ENCODE peak calls at places on chromosomes 4 and X, in five cellular contexts. Q is A549, I is K562, H is SK-N-SH, V is HepG2. R is an unnamed sample.

GRCh38 chr4:150411527-150411926 is 170.4 kb upstream of the MAB21L2 start:
- DNase-seq in Q (no peak), V (no peak), I (no peak), H (peak; percentile 60), R (no peak)

GRCh38 chrX:67436867-67437266 is 107.0 kb upstream of the AR start:
- DNase-seq in I (no peak), H (no peak), Q (no peak), V (no peak), R (no peak)

GRCh38 chr4:89531932-89532640 is 224.5 kb upstream of the GPRIN3 start:
- DNase-seq in H (no peak), I (no peak), Q (no peak), V (no peak), R (no peak)

GRCh38 chr4:126738926-126739325 is 893.8 kb upstream of the INTU start:
- DNase-seq in Q (no peak), V (no peak), H (no peak), I (no peak), R (no peak)

GRCh38 chr4:17812125-17812524 is 1.3 kb downstream of the NCAPG start:
- DNase-seq in I (no peak), H (no peak), Q (no peak), V (no peak), R (no peak)

GRCh38 chrX:28246675-28247074 is 265.4 kb upstream of the DCAF8L1 start:
- DNase-seq in H (no peak), V (no peak), I (no peak), Q (no peak), R (no peak)

GRCh38 chr4:165381821-165382373 is 3.1 kb downstream of the CPE start:
- DNase-seq in V (no peak), Q (no peak), I (no peak), H (no peak), R (no peak)

GRCh38 chrX:112961981-112962380 is 121.3 kb upstream of the AMOT start:
- DNase-seq in Q (no peak), V (no peak), I (no peak), H (no peak), R (no peak)

GRCh38 chrX:3440981-3441380 is 94.5 kb upstream of the MXRA5 start:
- DNase-seq in V (no peak), H (no peak), I (no peak), Q (no peak), R (no peak)

GRCh38 chr4:20618010-20618409 is 82.2 kb upstream of the PACRGL start:
- DNase-seq in H (no peak), Q (no peak), V (no peak), I (no peak), R (no peak)
- TF ChIP-seq MAX in H (no peak), Q (no peak), V (no peak), I (no peak), R (no peak)

GRCh38 chr4:186726440-186727148 is 2.9 kb upstream of the FAT1 start:
- DNase-seq in I (peak; percentile 85), Q (peak; percentile 81), H (peak; percentile 75), V (peak; percentile 63), R (no peak)

GRCh38 chr4:186724048-186724860 is 598 bp upstream of the FAT1 start:
- DNase-seq in I (peak; percentile 40), V (no peak), H (peak; percentile 60), Q (peak; percentile 39), R (no peak)

GRCh38 chr4:186726150-186726439 is 2.4 kb upstream of the FAT1 start:
- DNase-seq in I (no peak), Q (no peak), V (no peak), H (no peak), R (no peak)

GRCh38 chr4:186724861-186725419 is 1.3 kb upstream of the FAT1 start:
- DNase-seq in Q (peak; percentile 45), V (no peak), H (no peak), I (no peak), R (no peak)

DNA sequence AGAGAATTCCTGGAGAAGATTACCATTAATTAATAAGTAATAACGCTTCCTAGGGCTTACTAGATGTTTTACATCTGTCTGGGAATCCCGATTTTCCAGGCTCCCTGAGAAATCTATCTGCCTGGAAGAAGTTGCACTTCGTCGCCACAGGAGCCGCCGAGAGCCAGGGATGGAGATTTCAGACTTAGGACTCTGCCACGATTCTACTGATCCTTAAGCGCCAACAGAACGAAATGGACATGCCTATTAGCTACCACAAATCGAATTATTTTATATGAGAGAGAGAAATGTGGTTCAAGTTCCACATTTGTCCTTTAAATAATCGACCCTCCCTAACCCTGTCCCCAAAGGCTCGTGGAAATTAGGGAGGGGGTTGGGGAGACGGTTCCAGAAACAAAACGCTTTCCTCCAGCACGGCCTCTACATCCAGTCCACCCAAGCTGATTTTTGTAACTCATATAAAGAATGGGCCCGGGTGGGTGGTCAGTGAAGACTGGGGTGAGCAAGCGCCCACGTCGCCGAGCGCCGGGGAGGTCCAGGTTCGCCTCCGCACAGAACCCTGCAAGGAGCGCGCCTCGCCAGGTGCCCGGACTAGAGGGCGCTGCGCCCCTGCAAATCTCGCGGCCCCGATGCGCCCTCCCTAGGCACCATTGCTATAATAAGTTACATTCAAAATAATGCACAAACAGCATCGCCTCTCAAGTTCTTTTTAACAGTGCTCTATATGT is 1.9 kb upstream of the FAT1 start:
- DNase-seq in I (peak; percentile 59), V (peak; percentile 68), Q (peak; percentile 86), H (peak; percentile 76), R (no peak)
- TF ChIP-seq CHD2 in I (no peak), V (no peak), Q (no peak), H (no peak), R (no peak)

GRCh38 chrX:118630843-118631242 is 96.6 kb upstream of the IL13RA1 start:
- DNase-seq in V (no peak), I (no peak), Q (no peak), H (no peak), R (no peak)
- TF ChIP-seq MAX in V (no peak), I (no peak), Q (no peak), H (no peak), R (no peak)

DNA sequence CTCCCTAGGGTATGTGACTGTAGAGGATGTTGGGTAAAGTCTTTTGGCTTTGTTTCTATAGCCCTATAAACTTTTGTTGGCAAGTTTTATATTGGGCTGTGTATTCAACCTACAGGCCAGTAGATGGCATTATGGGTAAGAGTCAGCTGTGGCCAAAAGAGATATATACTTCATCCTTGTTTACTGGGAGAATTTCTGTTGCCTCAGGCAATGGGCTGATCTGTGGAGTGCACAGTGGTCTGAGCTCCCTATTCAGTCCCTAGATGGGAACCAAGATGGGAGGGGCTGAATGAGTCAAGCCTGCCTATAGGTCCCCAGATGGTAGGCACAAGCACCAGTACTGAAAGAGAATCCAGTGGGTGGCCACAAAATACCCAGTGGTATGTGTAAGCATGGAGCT is 580.6 kb downstream of the EPHA5 start:
- DNase-seq in Q (peak; percentile 1), I (no peak), H (no peak), V (no peak), R (no peak)
- TF ChIP-seq CHD2 in Q (no peak), I (no peak), H (no peak), V (no peak), R (no peak)

GRCh38 chr4:25399502-25399901 is 22.4 kb downstream of the ANAPC4 start:
- DNase-seq in Q (no peak), I (no peak), V (no peak), H (no peak), R (no peak)
- TF ChIP-seq MAX in Q (no peak), I (no peak), V (no peak), H (no peak), R (no peak)

DNA sequence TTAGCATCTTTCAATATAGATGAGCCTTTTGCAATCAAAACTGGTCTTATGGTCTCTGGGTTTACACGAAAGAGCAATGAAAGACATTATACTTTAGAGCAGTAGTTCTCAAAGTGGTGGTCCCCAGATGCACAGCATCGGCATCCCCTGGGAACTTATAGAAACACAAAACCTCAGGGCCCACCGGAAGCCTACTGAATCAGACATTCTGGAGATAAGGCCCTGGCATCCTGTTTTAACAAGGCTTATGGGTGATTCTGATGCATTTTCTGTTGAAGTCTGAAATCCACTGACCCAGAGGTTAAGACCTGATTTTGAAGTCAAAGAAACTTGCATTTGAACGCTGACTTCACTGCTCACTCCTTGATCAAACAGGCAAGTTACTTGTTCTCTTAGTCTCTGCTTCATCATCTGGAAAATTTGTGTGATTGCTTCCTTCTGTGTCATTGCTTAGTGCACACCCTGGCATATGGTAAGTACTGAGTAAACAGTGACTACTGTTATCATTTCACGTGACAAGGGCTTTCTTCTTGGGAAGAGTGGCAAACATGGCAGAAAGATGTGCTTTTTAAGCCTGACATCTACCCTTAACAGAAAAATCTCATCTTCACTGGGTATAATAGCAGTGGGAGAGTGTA is 14.5 kb downstream of the CHRNA9 start:
- DNase-seq in V (no peak), H (no peak), Q (peak; percentile 45), I (no peak), R (no peak)
- TF ChIP-seq CHD2 in V (no peak), H (no peak), Q (no peak), I (no peak), R (no peak)

DNA sequence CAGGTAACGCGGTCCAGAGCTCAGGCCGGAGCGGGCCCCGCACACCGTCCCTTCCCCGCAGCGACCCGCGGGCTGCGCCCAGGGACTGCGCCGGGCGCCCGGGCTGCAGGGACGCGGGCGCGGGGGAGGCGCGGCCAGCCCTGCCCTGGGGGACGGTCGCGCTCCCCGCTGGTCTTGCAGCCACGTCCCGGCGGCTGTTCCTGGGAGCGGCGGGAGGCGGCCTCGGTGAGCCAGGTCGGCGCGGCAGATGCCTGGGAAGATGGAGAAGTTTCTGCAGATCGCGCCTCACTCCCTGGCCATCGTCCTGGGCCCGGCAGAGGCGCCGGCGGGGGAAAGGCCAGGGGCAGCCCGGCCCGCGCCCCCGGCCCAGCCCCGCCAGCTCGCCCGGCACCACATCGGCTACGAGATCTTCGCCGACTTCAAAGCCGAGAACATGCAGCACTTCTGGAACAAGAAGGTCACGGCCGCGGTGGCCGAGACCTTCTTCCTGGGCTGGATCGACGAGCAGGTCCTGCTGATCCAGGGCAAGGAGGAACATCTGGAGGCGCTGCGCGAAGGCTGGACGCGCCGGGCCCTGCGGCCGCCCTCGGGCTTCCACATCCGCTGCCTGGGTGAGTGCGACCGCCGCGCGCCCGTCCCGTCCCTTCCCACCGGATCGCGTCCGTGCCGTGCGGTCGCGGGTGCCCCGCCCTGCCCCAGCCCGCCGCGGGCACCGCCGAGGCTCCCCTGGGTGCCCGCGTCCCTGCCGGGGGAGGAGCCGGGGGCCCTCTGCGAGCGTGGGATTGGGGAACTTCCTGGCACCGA is 107.5 kb upstream of the STOX2 start:
- DNase-seq in I (no peak), V (no peak), H (peak; percentile 83), Q (peak; percentile 45), R (no peak)
- TF ChIP-seq MAX in I (no peak), V (no peak), H (no peak), Q (no peak), R (no peak)

GRCh38 chr4:111718763-111719537 is 426.3 kb upstream of the FAM241A start:
- DNase-seq in Q (no peak), V (no peak), H (no peak), I (no peak), R (no peak)
- TF ChIP-seq CHD2 in Q (no peak), V (no peak), H (no peak), I (no peak), R (no peak)

DNA sequence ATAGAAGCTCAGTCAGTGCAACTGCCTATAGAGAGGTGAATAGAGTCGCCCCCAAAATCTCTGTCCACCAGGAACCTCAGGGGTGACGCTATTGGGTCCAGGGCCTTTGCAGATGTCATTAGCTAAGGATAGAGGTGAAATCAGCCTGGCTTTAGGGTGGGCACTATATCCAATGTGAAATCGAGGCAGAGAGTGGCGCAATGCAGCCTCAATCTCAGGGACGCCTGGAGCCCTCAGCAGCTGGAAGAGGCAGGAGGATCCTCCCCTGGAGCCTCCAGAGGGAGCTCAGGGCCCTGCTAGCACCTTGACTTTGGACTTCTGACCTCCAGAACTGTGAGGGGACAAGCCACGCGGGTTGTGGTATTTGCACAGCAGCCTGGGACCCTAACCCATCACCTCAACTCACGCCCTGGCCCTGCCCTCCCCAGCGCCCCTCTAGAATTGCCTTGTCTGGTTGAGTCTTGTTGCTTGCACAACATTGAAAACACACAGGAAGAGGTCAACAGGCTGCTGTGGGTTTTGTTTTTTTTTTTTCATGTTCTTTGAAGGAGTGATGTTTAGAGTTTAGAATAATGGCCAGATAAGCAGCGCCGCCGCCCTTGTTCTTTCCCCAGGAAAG is 89.4 kb upstream of the PSAPL1 start:
- DNase-seq in H (no peak), V (no peak), I (no peak), Q (no peak), R (no peak)
- TF ChIP-seq MAX in H (no peak), V (no peak), I (no peak), Q (no peak), R (no peak)

R was measured in GM12878.